ENCODE peak calls at places on chromosomes 11 and 22, in eight cellular contexts. One of them, this sample, is unnamed. For H3K4me1, the result is how much of the 10 kb centered on the place peaks cover.

GRCh38 chr11:36292311-36292722 is 3.1 kb upstream of the COMMD9 start:
- DNase-seq in cardiac muscle cell: no peak
- DNase-seq in H9: no peak
- DNase-seq in stomach: no peak
- DNase-seq in upper lobe of right lung: no peak
- DNase-seq in esophagus squamous epithelium: no peak
- DNase-seq in kidney: no peak
- DNase-seq in fibroblast of lung: peak
- DNase-seq in this sample: no peak

GRCh38 chr11:118922745-118923627 is 2.7 kb downstream of the BCL9L start:
- DNase-seq in kidney: peak
- DNase-seq in upper lobe of right lung: no peak
- DNase-seq in esophagus squamous epithelium: no peak
- DNase-seq in cardiac muscle cell: no peak
- DNase-seq in stomach: no peak
- DNase-seq in H9: peak
- DNase-seq in fibroblast of lung: no peak
- DNase-seq in this sample: no peak

GRCh38 chr22:24230911-24231656 is 13.8 kb downstream of the GGT5 start:
- DNase-seq in stomach: peak
- DNase-seq in cardiac muscle cell: peak
- DNase-seq in upper lobe of right lung: peak
- DNase-seq in fibroblast of lung: no peak
- DNase-seq in kidney: peak
- DNase-seq in esophagus squamous epithelium: no peak
- DNase-seq in H9: peak
- DNase-seq in this sample: peak

GRCh38 chr11:15793032-15793996 is 563.0 kb downstream of the SOX6 start:
- DNase-seq in kidney: no peak
- DNase-seq in fibroblast of lung: peak
- DNase-seq in upper lobe of right lung: no peak
- DNase-seq in H9: no peak
- DNase-seq in cardiac muscle cell: no peak
- DNase-seq in stomach: no peak
- DNase-seq in esophagus squamous epithelium: no peak
- DNase-seq in this sample: no peak

GRCh38 chr11:7672960-7673723 is at the start of gene CYB5R2:
- DNase-seq in stomach: peak
- DNase-seq in esophagus squamous epithelium: no peak
- DNase-seq in kidney: peak
- DNase-seq in cardiac muscle cell: peak
- DNase-seq in upper lobe of right lung: peak
- DNase-seq in H9: peak
- DNase-seq in fibroblast of lung: peak
- DNase-seq in this sample: peak

GRCh38 chr11:134362192-134362901 is 30.6 kb downstream of the GLB1L2 start:
- DNase-seq in kidney: peak
- DNase-seq in esophagus squamous epithelium: no peak
- DNase-seq in H9: no peak
- DNase-seq in cardiac muscle cell: no peak
- DNase-seq in upper lobe of right lung: peak
- DNase-seq in fibroblast of lung: no peak
- DNase-seq in stomach: no peak
- DNase-seq in this sample: peak

GRCh38 chr11:74739546-74740270 is 8.5 kb upstream of the CHRDL2 start:
- DNase-seq in cardiac muscle cell: peak
- DNase-seq in H9: peak
- DNase-seq in upper lobe of right lung: no peak
- DNase-seq in kidney: no peak
- DNase-seq in esophagus squamous epithelium: no peak
- DNase-seq in fibroblast of lung: peak
- DNase-seq in stomach: peak
- DNase-seq in this sample: no peak

GRCh38 chr22:22424210-22424800 is 84.2 kb downstream of the ZNF280B start:
- DNase-seq in H9: peak
- DNase-seq in fibroblast of lung: no peak
- DNase-seq in upper lobe of right lung: no peak
- DNase-seq in esophagus squamous epithelium: no peak
- DNase-seq in kidney: no peak
- DNase-seq in stomach: no peak
- DNase-seq in cardiac muscle cell: no peak
- DNase-seq in this sample: no peak

GRCh38 chr11:122758974-122759373 is 79.3 kb upstream of the CRTAM start:
- DNase-seq in cardiac muscle cell: no peak
- DNase-seq in H9: no peak
- DNase-seq in upper lobe of right lung: no peak
- DNase-seq in esophagus squamous epithelium: no peak
- DNase-seq in kidney: no peak
- DNase-seq in fibroblast of lung: peak
- DNase-seq in stomach: no peak
- DNase-seq in this sample: no peak

DNA sequence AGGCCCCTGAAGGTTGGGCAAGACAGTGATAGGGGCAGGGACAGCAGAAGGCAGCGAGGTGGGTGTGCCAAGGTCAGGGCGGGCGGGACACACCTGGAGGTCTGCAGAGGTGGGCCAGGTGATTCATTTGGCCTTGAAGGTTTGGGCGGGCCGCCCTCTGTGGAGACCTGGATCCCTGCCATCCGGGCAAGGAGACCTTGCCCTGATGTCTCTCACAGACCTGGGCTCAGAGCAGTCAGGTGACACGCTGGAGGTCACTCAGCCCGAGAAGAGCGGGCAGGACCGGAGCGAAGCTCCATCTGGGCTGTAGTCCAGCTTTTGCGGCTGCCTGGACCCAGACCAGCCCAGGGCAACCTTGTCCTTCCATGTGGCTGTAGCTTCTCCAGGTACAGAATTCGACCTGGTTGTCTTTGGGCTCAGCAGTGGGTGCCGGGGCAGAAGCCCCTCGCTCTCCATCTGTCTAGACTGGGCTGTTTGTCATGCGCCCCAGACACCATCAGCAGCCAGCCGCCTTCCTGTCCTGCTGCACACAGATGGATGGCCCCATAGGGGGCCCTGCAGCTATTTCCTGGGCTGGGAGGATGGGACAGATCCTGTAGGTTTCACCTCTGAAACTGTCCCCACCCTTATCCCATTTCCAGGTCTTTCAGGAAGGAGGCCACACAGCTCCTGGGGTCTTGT is 3.1 kb downstream of the MRGPRG start:
- DNase-seq in cardiac muscle cell: no peak
- DNase-seq in esophagus squamous epithelium: no peak
- DNase-seq in kidney: peak
- DNase-seq in fibroblast of lung: no peak
- DNase-seq in H9: no peak
- DNase-seq in upper lobe of right lung: no peak
- DNase-seq in stomach: no peak
- DNase-seq in this sample: peak
- H3K27ac ChIP-seq in cardiac muscle cell: no peak
- H3K27ac ChIP-seq in esophagus squamous epithelium: no peak
- H3K27ac ChIP-seq in kidney: no peak
- H3K27ac ChIP-seq in fibroblast of lung: no peak
- H3K27ac ChIP-seq in H9: no peak
- H3K27ac ChIP-seq in upper lobe of right lung: no peak
- H3K27ac ChIP-seq in stomach: no peak
- H3K27ac ChIP-seq in this sample: no peak

GRCh38 chr11:20003357-20003756 is 156.9 kb downstream of the DBX1 start:
- DNase-seq in upper lobe of right lung: no peak
- DNase-seq in stomach: no peak
- DNase-seq in kidney: no peak
- DNase-seq in cardiac muscle cell: no peak
- DNase-seq in esophagus squamous epithelium: no peak
- DNase-seq in H9: no peak
- DNase-seq in fibroblast of lung: no peak
- DNase-seq in this sample: no peak

GRCh38 chr11:20002312-20003216 is 157.7 kb downstream of the DBX1 start:
- DNase-seq in upper lobe of right lung: no peak
- DNase-seq in cardiac muscle cell: no peak
- DNase-seq in stomach: no peak
- DNase-seq in esophagus squamous epithelium: no peak
- DNase-seq in fibroblast of lung: no peak
- DNase-seq in kidney: no peak
- DNase-seq in H9: no peak
- DNase-seq in this sample: no peak

GRCh38 chr11:20005747-20006146 is 154.5 kb downstream of the DBX1 start:
- DNase-seq in cardiac muscle cell: no peak
- DNase-seq in upper lobe of right lung: no peak
- DNase-seq in esophagus squamous epithelium: no peak
- DNase-seq in fibroblast of lung: no peak
- DNase-seq in stomach: no peak
- DNase-seq in kidney: no peak
- DNase-seq in H9: no peak
- DNase-seq in this sample: no peak

GRCh38 chr11:20007386-20007785 is 152.9 kb downstream of the DBX1 start:
- DNase-seq in fibroblast of lung: no peak
- DNase-seq in cardiac muscle cell: peak
- DNase-seq in stomach: no peak
- DNase-seq in kidney: no peak
- DNase-seq in upper lobe of right lung: no peak
- DNase-seq in esophagus squamous epithelium: no peak
- DNase-seq in H9: no peak
- DNase-seq in this sample: no peak

DNA sequence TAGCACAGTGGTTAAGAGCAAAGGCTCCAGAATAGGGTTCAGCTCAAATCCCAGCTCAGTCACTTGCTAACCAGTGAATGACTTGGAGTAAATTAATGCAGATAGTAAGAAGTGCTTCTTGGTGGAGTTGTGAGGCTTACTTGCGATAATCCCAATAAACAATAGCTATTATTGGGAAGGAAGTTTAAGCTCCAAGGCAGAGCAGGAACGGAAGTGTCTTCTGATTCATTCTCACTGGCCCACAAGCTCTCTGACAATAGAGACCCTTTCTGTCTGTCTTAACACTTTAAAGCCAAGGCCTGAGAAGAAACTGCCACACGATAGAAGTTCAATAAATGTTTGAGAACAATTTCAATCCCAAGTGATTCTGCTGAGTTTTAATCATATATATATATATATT is 155.4 kb downstream of the DBX1 start:
- DNase-seq in cardiac muscle cell: no peak
- DNase-seq in fibroblast of lung: no peak
- DNase-seq in kidney: no peak
- DNase-seq in stomach: no peak
- DNase-seq in H9: no peak
- DNase-seq in upper lobe of right lung: no peak
- DNase-seq in esophagus squamous epithelium: no peak
- DNase-seq in this sample: no peak
- H3K4me1 ChIP-seq in cardiac muscle cell: half or more
- H3K4me1 ChIP-seq in fibroblast of lung: under half
- H3K4me1 ChIP-seq in kidney: under half
- H3K4me1 ChIP-seq in stomach: under half
- H3K4me1 ChIP-seq in H9: under half
- H3K4me1 ChIP-seq in upper lobe of right lung: under half
- H3K4me1 ChIP-seq in esophagus squamous epithelium: under half
- H3K4me1 ChIP-seq in this sample: under half

GRCh38 chr11:102280237-102280833 is 36.9 kb upstream of the BIRC3 start:
- DNase-seq in H9: no peak
- DNase-seq in kidney: no peak
- DNase-seq in stomach: no peak
- DNase-seq in upper lobe of right lung: no peak
- DNase-seq in cardiac muscle cell: no peak
- DNase-seq in fibroblast of lung: no peak
- DNase-seq in esophagus squamous epithelium: no peak
- DNase-seq in this sample: no peak

GRCh38 chr11:102283088-102283487 is 34.2 kb upstream of the BIRC3 start:
- DNase-seq in upper lobe of right lung: no peak
- DNase-seq in stomach: no peak
- DNase-seq in cardiac muscle cell: no peak
- DNase-seq in H9: no peak
- DNase-seq in kidney: no peak
- DNase-seq in esophagus squamous epithelium: no peak
- DNase-seq in fibroblast of lung: peak
- DNase-seq in this sample: no peak

GRCh38 chr11:102276302-102277182 is 40.7 kb upstream of the BIRC3 start:
- DNase-seq in stomach: no peak
- DNase-seq in cardiac muscle cell: peak
- DNase-seq in upper lobe of right lung: no peak
- DNase-seq in kidney: no peak
- DNase-seq in H9: no peak
- DNase-seq in esophagus squamous epithelium: no peak
- DNase-seq in fibroblast of lung: peak
- DNase-seq in this sample: no peak

GRCh38 chr11:102284008-102284407 is 33.3 kb upstream of the BIRC3 start:
- DNase-seq in stomach: no peak
- DNase-seq in cardiac muscle cell: no peak
- DNase-seq in upper lobe of right lung: no peak
- DNase-seq in H9: no peak
- DNase-seq in kidney: no peak
- DNase-seq in fibroblast of lung: no peak
- DNase-seq in esophagus squamous epithelium: no peak
- DNase-seq in this sample: no peak

DNA sequence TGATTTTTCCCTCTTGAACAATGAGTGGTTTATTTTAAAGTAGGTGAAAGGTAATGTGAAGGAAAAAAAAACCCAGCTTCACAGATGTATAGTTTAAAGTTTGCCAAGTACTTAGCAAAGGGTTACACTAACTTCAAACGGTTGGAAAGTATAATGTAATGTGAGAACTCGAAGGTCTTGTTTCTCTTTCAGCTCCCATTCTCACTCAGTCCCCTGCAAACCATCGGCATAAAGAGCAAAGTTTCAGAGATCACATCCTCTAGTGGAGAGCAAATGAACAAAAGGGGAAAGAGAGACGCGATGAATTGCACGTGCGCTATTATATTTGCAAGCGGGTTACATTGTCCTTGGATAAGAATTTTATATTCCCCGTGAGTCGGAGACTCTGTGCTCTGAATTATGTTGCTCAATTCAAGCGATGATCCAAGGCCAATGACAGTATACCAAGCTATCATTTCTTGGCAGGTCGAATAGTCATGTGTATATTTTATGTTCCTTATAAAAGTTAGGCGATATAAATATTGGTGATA is 37.6 kb upstream of the BIRC3 start:
- DNase-seq in cardiac muscle cell: peak
- DNase-seq in H9: no peak
- DNase-seq in stomach: no peak
- DNase-seq in esophagus squamous epithelium: no peak
- DNase-seq in fibroblast of lung: peak
- DNase-seq in kidney: no peak
- DNase-seq in upper lobe of right lung: no peak
- DNase-seq in this sample: no peak
- TF ChIP-seq CTCF in cardiac muscle cell: peak
- TF ChIP-seq CTCF in H9: no peak
- TF ChIP-seq CTCF in stomach: peak
- TF ChIP-seq CTCF in esophagus squamous epithelium: no peak
- TF ChIP-seq CTCF in fibroblast of lung: peak
- TF ChIP-seq CTCF in kidney: no peak
- TF ChIP-seq CTCF in upper lobe of right lung: peak
- TF ChIP-seq CTCF in this sample: no peak

DNA sequence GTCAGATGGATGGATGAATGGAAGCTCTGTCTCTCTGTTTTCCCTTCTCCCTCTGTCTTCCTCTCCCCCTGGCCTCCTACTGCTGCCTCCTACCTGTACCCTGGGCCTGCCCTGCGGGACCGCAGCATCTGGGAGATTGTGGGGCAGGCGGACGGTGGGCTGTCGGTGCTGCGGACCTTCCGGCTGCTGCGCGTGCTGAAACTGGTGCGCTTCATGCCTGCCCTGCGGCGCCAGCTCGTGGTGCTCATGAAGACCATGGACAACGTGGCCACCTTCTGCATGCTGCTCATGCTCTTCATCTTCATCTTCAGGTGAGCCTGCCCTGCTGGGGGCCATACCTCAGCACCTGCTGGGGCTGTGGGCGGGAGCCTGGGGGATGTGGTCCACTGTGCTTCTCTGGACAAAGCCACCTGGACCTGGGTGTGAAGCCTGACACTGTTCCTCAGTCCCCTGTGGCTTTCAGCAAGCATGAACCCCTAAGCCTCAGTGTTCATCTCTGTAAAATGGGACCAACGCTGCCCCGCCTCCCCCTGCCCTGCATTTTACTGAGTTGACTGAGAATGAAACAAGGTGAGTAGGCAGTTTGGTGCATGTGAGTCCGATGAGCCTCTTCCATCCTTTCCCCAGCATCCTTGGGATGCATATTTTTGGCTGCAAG is 88.4 kb downstream of the CACNA1I start:
- DNase-seq in esophagus squamous epithelium: no peak
- DNase-seq in kidney: no peak
- DNase-seq in upper lobe of right lung: no peak
- DNase-seq in H9: no peak
- DNase-seq in stomach: no peak
- DNase-seq in fibroblast of lung: no peak
- DNase-seq in cardiac muscle cell: no peak
- DNase-seq in this sample: no peak
- H3K27ac ChIP-seq in esophagus squamous epithelium: no peak
- H3K27ac ChIP-seq in kidney: no peak
- H3K27ac ChIP-seq in upper lobe of right lung: no peak
- H3K27ac ChIP-seq in H9: no peak
- H3K27ac ChIP-seq in stomach: no peak
- H3K27ac ChIP-seq in fibroblast of lung: no peak
- H3K27ac ChIP-seq in cardiac muscle cell: no peak
- H3K27ac ChIP-seq in this sample: no peak